ENCODE peak calls at places on chromosomes 2 and 18, in five cellular contexts. E is LoVo, P is mucosa of descending colon, V is nucleus accumbens, U is GM10248. J is an unnamed sample.

GRCh38 chr2:20578895-20579825 is 71.7 kb downstream of the HS1BP3 start:
- DNase-seq in E (peak), V (peak), U (peak), P (peak), J (peak)

GRCh38 chr2:134782107-134782506 is 56.3 kb upstream of the ACMSD start:
- DNase-seq in E (no peak), V (no peak), U (no peak), P (no peak), J (no peak)

GRCh38 chr2:178241852-178242551 is 47.7 kb downstream of the OSBPL6 start:
- DNase-seq in V (peak), U (no peak), P (peak), E (peak), J (no peak)

GRCh38 chr18:23977709-23978483 is 36.7 kb upstream of the TTC39C start:
- DNase-seq in P (no peak), U (no peak), V (no peak), E (no peak), J (no peak)

GRCh38 chr2:174683392-174683759 is 80.9 kb downstream of the CHRNA1 start:
- DNase-seq in U (peak), E (no peak), P (no peak), V (no peak), J (peak)

GRCh38 chr18:14949800-14950415 is 201.9 kb downstream of the ANKRD30B start:
- DNase-seq in P (no peak), V (no peak), E (no peak), U (no peak), J (no peak)

GRCh38 chr2:215479536-215480240 is 43.8 kb upstream of the FN1 start:
- DNase-seq in U (no peak), E (no peak), P (no peak), V (no peak), J (no peak)

GRCh38 chr18:22194151-22194598 is 24.8 kb downstream of the GATA6 start:
- DNase-seq in U (no peak), P (peak), V (no peak), E (peak), J (no peak)

GRCh38 chr2:185979546-185980071 is 241.0 kb downstream of the FSIP2 start:
- DNase-seq in U (no peak), E (peak), V (no peak), P (no peak), J (no peak)

GRCh38 chr2:127049927-127050802 is 56.8 kb downstream of the BIN1 start:
- DNase-seq in E (peak), P (peak), U (peak), V (peak), J (peak)

GRCh38 chr18:13918898-13919297 is 3.6 kb upstream of the MC2R start:
- DNase-seq in E (no peak), V (no peak), U (no peak), P (no peak), J (no peak)

GRCh38 chr2:234840336-234840735 is 111.5 kb upstream of the SH3BP4 start:
- DNase-seq in E (peak), V (no peak), P (no peak), U (no peak), J (no peak)

GRCh38 chr2:236236559-236237450 is 27.4 kb downstream of the ASB18 start:
- DNase-seq in E (no peak), U (no peak), P (no peak), V (no peak), J (no peak)

GRCh38 chr2:26561918-26562810 is 79.0 kb downstream of the CIB4 start:
- DNase-seq in U (no peak), V (no peak), P (peak), E (peak), J (no peak)

GRCh38 chr2:41414486-41415230 is 633.2 kb upstream of the PKDCC start:
- DNase-seq in E (peak), V (no peak), U (peak), P (peak), J (peak)

GRCh38 chr18:11553098-11553940 is 56.1 kb upstream of the SLC35G4 start:
- DNase-seq in V (no peak), P (peak), U (peak), E (peak), J (peak)

GRCh38 chr2:168694173-168694572 is 108.3 kb upstream of the NOSTRIN start:
- DNase-seq in P (peak), V (no peak), U (no peak), E (no peak), J (no peak)

GRCh38 chr2:99552529-99552928 is 62.7 kb upstream of the REV1 start:
- DNase-seq in V (no peak), U (no peak), P (no peak), E (no peak), J (no peak)